ENCODE peak calls at places on chromosome 9, in seven cellular contexts. E is sigmoid colon, B is stomach, Y is GM12878, J is suprapubic skin, W is K562, P is transverse colon. G is an unnamed sample.

GRCh38 chr9:126500600-126501382 is 112.9 kb upstream of the LMX1B start:
- DNase-seq in E (peak), B (peak), Y (no peak), J (peak), W (peak), P (peak), G (no peak)

GRCh38 chr9:88742483-88742882 is 207.5 kb downstream of the NXNL2 start:
- DNase-seq in E (no peak), B (no peak), Y (no peak), J (no peak), W (no peak), P (no peak), G (peak)

GRCh38 chr9:36802171-36802920 is 229.7 kb downstream of the MELK start:
- DNase-seq in E (no peak), B (no peak), Y (no peak), J (no peak), W (no peak), P (no peak), G (no peak)

GRCh38 chr9:33109097-33109496 is 32.6 kb upstream of the SMU1 start:
- DNase-seq in E (no peak), B (no peak), Y (no peak), J (no peak), W (no peak), P (no peak), G (no peak)

GRCh38 chr9:40927260-40927631 is 201.2 kb downstream of the FOXD4L6 start:
- DNase-seq in E (no peak), B (no peak), Y (no peak), J (no peak), W (no peak), P (no peak), G (peak)

GRCh38 chr9:122779181-122779580 is 9.6 kb upstream of the OR5C1 start:
- DNase-seq in E (no peak), B (no peak), Y (no peak), J (no peak), W (no peak), P (no peak), G (no peak)

GRCh38 chr9:98016137-98016680 is 33.1 kb downstream of the ANP32B start:
- DNase-seq in E (no peak), B (no peak), Y (no peak), J (no peak), W (no peak), P (no peak), G (no peak)

GRCh38 chr9:130058887-130059286 is 5.2 kb downstream of the GPR107 start:
- DNase-seq in E (no peak), B (no peak), Y (no peak), J (no peak), W (no peak), P (no peak), G (no peak)

GRCh38 chr9:127661342-127661741 is 45.4 kb upstream of the CFAP157 start:
- DNase-seq in E (no peak), B (no peak), Y (no peak), J (no peak), W (no peak), P (peak), G (no peak)

GRCh38 chr9:16501726-16502125 is 368.7 kb downstream of the BNC2 start:
- DNase-seq in E (no peak), B (no peak), Y (no peak), J (no peak), W (no peak), P (no peak), G (no peak)

GRCh38 chr9:87872079-87872624 is 10.5 kb upstream of the SPATA31E1 start:
- DNase-seq in E (peak), B (no peak), Y (no peak), J (peak), W (no peak), P (no peak), G (no peak)

GRCh38 chr9:90801507-90802289 is at the start of gene SYK:
- DNase-seq in E (peak), B (peak), Y (no peak), J (no peak), W (peak), P (peak), G (no peak)

GRCh38 chr9:83620841-83621636 is 1.9 kb upstream of the IDNK start:
- DNase-seq in E (no peak), B (peak), Y (no peak), J (no peak), W (peak), P (peak), G (no peak)

GRCh38 chr9:84670106-84670800 is 724 bp downstream of the NTRK2 start:
- DNase-seq in E (no peak), B (no peak), Y (no peak), J (no peak), W (no peak), P (no peak), G (no peak)

GRCh38 chr9:69871143-69871834 is 50.7 kb downstream of the CFAP95 start:
- DNase-seq in E (no peak), B (no peak), Y (no peak), J (no peak), W (no peak), P (no peak), G (no peak)

GRCh38 chr9:109556061-109556460 is 58.0 kb upstream of the PTPN3 start:
- DNase-seq in E (no peak), B (no peak), Y (no peak), J (no peak), W (no peak), P (no peak), G (peak)

GRCh38 chr9:77128125-77128789 is 49.1 kb upstream of the VPS13A start:
- DNase-seq in E (no peak), B (no peak), Y (no peak), J (no peak), W (no peak), P (no peak), G (no peak)

GRCh38 chr9:72839140-72839539 is 113.7 kb downstream of the ALDH1A1 start:
- DNase-seq in E (no peak), B (no peak), Y (no peak), J (no peak), W (no peak), P (no peak), G (no peak)

GRCh38 chr9:114470581-114470980 is 34.7 kb downstream of the WHRN start:
- DNase-seq in E (no peak), B (no peak), Y (no peak), J (no peak), W (no peak), P (no peak), G (no peak)

DNA sequence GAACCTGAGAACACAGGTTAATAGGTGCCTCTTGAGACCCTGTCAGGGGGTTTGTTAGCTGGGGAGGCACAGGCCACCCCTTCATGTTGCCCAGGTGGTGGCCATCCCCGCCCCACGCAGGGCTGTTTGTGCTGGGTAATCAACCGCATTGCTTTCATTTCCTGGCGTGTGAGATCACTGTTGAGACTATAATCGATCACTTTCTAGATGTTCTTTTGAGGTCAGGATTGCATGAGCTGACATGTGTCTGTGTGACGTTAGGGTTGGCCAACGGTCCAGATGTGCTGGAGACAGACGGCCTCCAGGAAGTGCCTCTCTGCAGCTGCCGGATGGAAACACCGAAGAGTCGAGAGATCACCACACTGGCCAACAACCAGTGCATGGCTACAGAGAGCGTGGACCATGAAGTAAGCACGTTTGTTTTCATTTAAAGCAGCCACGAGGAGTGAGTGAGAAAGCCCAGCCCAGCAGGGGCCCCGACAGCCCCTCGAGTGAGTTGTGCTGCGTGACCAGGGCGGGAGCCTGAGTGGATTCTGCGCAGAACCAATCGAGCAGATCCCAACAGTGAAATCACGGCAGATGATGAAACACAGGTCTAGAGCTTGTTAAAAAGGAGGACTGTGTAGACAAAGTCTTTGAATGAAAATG is 115.0 kb upstream of the CACNA1B start:
- DNase-seq in E (no peak), B (peak), Y (peak), J (no peak), W (no peak), P (peak), G (no peak)
- TF ChIP-seq POLR2AphosphoS5 in E (no peak), B (no peak), Y (no peak), J (no peak), W (no peak), P (no peak), G (no peak)

GRCh38 chr9:123929870-123930831 is at the start of gene DENND1A:
- DNase-seq in E (peak), B (peak), Y (no peak), J (peak), W (peak), P (peak), G (peak)
- TF ChIP-seq EP300 in E (no peak), B (no peak), Y (no peak), J (no peak), W (no peak), P (no peak), G (no peak)

GRCh38 chr9:27990524-27990923 is 417.2 kb upstream of the C9orf72 start:
- DNase-seq in E (no peak), B (no peak), Y (peak), J (no peak), W (no peak), P (no peak), G (no peak)

DNA sequence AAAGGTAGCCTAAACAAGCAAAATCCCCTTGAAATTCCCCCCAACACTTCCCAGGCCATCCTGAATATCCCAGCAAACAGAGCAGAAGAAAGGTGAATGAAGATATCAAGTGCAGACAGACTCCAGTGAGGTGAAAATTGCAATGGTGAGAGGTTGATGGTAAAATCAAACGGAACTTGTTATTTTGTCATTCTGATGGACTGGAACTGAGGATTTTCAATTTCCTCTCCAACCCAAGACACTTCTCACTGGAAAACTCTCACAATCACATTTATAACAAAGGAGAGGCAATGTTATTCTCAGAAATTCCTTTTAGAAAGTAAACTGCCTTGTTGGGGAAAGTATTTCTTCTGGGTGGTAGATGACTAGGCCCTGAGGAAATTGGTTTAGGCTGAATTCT is 412.4 kb upstream of the C9orf72 start:
- DNase-seq in E (no peak), B (no peak), Y (no peak), J (no peak), W (no peak), P (no peak), G (no peak)
- TF ChIP-seq POLR2AphosphoS5 in E (no peak), B (no peak), Y (no peak), J (no peak), W (no peak), P (no peak), G (no peak)

GRCh38 chr9:134641173-134641985 is at the start of gene COL5A1:
- DNase-seq in E (peak), B (peak), Y (no peak), J (peak), W (peak), P (peak), G (peak)
- TF ChIP-seq EP300 in E (no peak), B (no peak), Y (no peak), J (no peak), W (no peak), P (no peak), G (no peak)

DNA sequence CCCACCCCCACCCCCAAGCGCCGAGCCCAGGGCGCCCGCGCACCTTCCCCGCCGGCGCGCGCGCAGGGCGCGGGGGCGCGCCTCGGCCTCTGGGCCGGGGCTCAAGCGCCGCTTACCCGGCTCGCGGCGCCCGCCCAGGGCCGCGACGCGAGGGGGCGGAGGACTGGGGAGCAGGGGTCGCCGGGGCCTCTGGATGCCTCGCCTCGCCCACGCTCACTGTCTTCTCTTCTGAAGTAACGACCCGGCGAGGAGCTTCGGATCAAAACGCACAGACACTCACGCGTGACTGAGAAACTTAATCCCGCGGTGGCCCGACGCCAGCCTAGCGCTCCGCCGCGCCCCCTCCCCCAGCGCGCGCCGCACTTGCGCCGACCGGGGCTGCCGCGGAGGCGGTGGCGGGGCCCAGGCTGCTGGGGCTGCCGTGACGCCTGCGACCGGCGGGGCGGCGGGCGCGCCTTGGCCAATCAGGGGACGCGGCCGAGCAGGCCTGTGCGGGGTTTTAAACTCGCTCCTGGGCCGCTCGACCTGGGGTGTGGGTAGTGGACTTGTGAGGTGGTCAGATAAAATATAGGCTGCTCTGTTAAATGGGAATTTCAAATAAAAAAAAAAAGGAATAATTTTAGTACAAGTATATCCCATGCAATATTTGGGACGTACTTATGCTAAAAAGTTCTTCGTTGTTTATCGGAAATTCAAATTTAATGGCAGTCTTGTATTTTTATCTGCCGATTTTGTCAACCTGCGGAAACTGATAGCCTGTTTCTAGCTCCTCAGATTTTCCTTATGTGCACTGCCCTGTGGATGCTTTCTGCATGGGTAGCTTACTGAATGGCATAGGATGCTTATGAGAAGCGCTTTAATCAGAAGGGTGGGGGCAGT is at the start of gene MPDZ:
- DNase-seq in E (peak), B (peak), Y (no peak), J (peak), W (peak), P (peak), G (no peak)
- TF ChIP-seq POLR2AphosphoS5 in E (no peak), B (no peak), Y (no peak), J (no peak), W (no peak), P (peak), G (peak)